ENCODE peak calls at places on chromosomes 12 and 14, in five cellular contexts. One of them, this sample, is unnamed.

GRCh38 chr12:59041241-59042121 is 121.2 kb upstream of the LRIG3 start:
- DNase-seq in fibroblast of mammary gland: peak
- DNase-seq in activated CD8-positive, alpha-beta memory T cell treated with anti-CD3 and anti-CD28 coated beads for 4 hours: no peak
- DNase-seq in tibial artery: no peak
- DNase-seq in hepatic stellate cell: peak
- DNase-seq in this sample: no peak

GRCh38 chr12:57839996-57840395 is 6.5 kb downstream of the CTDSP2 start:
- DNase-seq in fibroblast of mammary gland: no peak
- DNase-seq in activated CD8-positive, alpha-beta memory T cell treated with anti-CD3 and anti-CD28 coated beads for 4 hours: no peak
- DNase-seq in tibial artery: no peak
- DNase-seq in hepatic stellate cell: no peak
- DNase-seq in this sample: no peak

GRCh38 chr14:92970233-92970625 is 47.3 kb downstream of the CHGA start:
- DNase-seq in fibroblast of mammary gland: no peak
- DNase-seq in activated CD8-positive, alpha-beta memory T cell treated with anti-CD3 and anti-CD28 coated beads for 4 hours: no peak
- DNase-seq in tibial artery: no peak
- DNase-seq in hepatic stellate cell: no peak
- DNase-seq in this sample: no peak

GRCh38 chr14:58141893-58142292 is 10.1 kb downstream of the ARMH4 start:
- DNase-seq in fibroblast of mammary gland: no peak
- DNase-seq in activated CD8-positive, alpha-beta memory T cell treated with anti-CD3 and anti-CD28 coated beads for 4 hours: no peak
- DNase-seq in tibial artery: no peak
- DNase-seq in hepatic stellate cell: no peak
- DNase-seq in this sample: no peak

GRCh38 chr12:131082795-131083194 is 129.1 kb downstream of the ADGRD1 start:
- DNase-seq in fibroblast of mammary gland: no peak
- DNase-seq in activated CD8-positive, alpha-beta memory T cell treated with anti-CD3 and anti-CD28 coated beads for 4 hours: no peak
- DNase-seq in tibial artery: no peak
- DNase-seq in hepatic stellate cell: no peak
- DNase-seq in this sample: no peak

GRCh38 chr14:91219505-91220389 is 24.8 kb downstream of the GPR68 start:
- DNase-seq in fibroblast of mammary gland: no peak
- DNase-seq in activated CD8-positive, alpha-beta memory T cell treated with anti-CD3 and anti-CD28 coated beads for 4 hours: no peak
- DNase-seq in tibial artery: no peak
- DNase-seq in hepatic stellate cell: no peak
- DNase-seq in this sample: no peak

GRCh38 chr12:62653740-62654139 is 187.1 kb downstream of the MON2 start:
- DNase-seq in fibroblast of mammary gland: no peak
- DNase-seq in activated CD8-positive, alpha-beta memory T cell treated with anti-CD3 and anti-CD28 coated beads for 4 hours: no peak
- DNase-seq in tibial artery: no peak
- DNase-seq in hepatic stellate cell: no peak
- DNase-seq in this sample: no peak

GRCh38 chr12:69879007-69879960 is 54.3 kb downstream of the MYRFL start:
- DNase-seq in fibroblast of mammary gland: peak
- DNase-seq in activated CD8-positive, alpha-beta memory T cell treated with anti-CD3 and anti-CD28 coated beads for 4 hours: peak
- DNase-seq in tibial artery: peak
- DNase-seq in hepatic stellate cell: peak
- DNase-seq in this sample: peak

GRCh38 chr12:108570743-108571603 is 8.6 kb downstream of the ISCU start:
- DNase-seq in fibroblast of mammary gland: peak
- DNase-seq in activated CD8-positive, alpha-beta memory T cell treated with anti-CD3 and anti-CD28 coated beads for 4 hours: no peak
- DNase-seq in tibial artery: no peak
- DNase-seq in hepatic stellate cell: no peak
- DNase-seq in this sample: no peak

GRCh38 chr12:112858776-112859175 is 48.0 kb upstream of the OAS1 start:
- DNase-seq in fibroblast of mammary gland: no peak
- DNase-seq in activated CD8-positive, alpha-beta memory T cell treated with anti-CD3 and anti-CD28 coated beads for 4 hours: no peak
- DNase-seq in tibial artery: no peak
- DNase-seq in hepatic stellate cell: no peak
- DNase-seq in this sample: no peak

GRCh38 chr12:6829532-6830220 is 1.5 kb downstream of the P3H3 start:
- DNase-seq in fibroblast of mammary gland: peak
- DNase-seq in activated CD8-positive, alpha-beta memory T cell treated with anti-CD3 and anti-CD28 coated beads for 4 hours: no peak
- DNase-seq in tibial artery: no peak
- DNase-seq in hepatic stellate cell: peak
- DNase-seq in this sample: no peak

GRCh38 chr14:34113051-34113511 is 162.2 kb upstream of the EGLN3 start:
- DNase-seq in fibroblast of mammary gland: peak
- DNase-seq in activated CD8-positive, alpha-beta memory T cell treated with anti-CD3 and anti-CD28 coated beads for 4 hours: no peak
- DNase-seq in tibial artery: no peak
- DNase-seq in hepatic stellate cell: no peak
- DNase-seq in this sample: no peak

GRCh38 chr14:100522616-100523021 is 64.6 kb downstream of the BEGAIN start:
- DNase-seq in fibroblast of mammary gland: peak
- DNase-seq in activated CD8-positive, alpha-beta memory T cell treated with anti-CD3 and anti-CD28 coated beads for 4 hours: no peak
- DNase-seq in tibial artery: no peak
- DNase-seq in hepatic stellate cell: no peak
- DNase-seq in this sample: no peak

GRCh38 chr12:130838284-130838950 is 633 bp downstream of the STX2 start:
- DNase-seq in fibroblast of mammary gland: no peak
- DNase-seq in activated CD8-positive, alpha-beta memory T cell treated with anti-CD3 and anti-CD28 coated beads for 4 hours: no peak
- DNase-seq in tibial artery: no peak
- DNase-seq in hepatic stellate cell: peak
- DNase-seq in this sample: no peak

GRCh38 chr12:14260011-14260993 is 105.2 kb upstream of the ATF7IP start:
- DNase-seq in fibroblast of mammary gland: peak
- DNase-seq in activated CD8-positive, alpha-beta memory T cell treated with anti-CD3 and anti-CD28 coated beads for 4 hours: no peak
- DNase-seq in tibial artery: peak
- DNase-seq in hepatic stellate cell: peak
- DNase-seq in this sample: peak

GRCh38 chr12:53180931-53181645 is 363 bp upstream of the CSAD start:
- DNase-seq in fibroblast of mammary gland: peak
- DNase-seq in activated CD8-positive, alpha-beta memory T cell treated with anti-CD3 and anti-CD28 coated beads for 4 hours: peak
- DNase-seq in tibial artery: peak
- DNase-seq in hepatic stellate cell: peak
- DNase-seq in this sample: peak

GRCh38 chr14:53874704-53875103 is 81.9 kb downstream of the BMP4 start:
- DNase-seq in fibroblast of mammary gland: no peak
- DNase-seq in activated CD8-positive, alpha-beta memory T cell treated with anti-CD3 and anti-CD28 coated beads for 4 hours: no peak
- DNase-seq in tibial artery: no peak
- DNase-seq in hepatic stellate cell: no peak
- DNase-seq in this sample: no peak

GRCh38 chr12:1800646-1801284 is 19.6 kb upstream of the LRTM2 start:
- DNase-seq in fibroblast of mammary gland: peak
- DNase-seq in activated CD8-positive, alpha-beta memory T cell treated with anti-CD3 and anti-CD28 coated beads for 4 hours: no peak
- DNase-seq in tibial artery: no peak
- DNase-seq in hepatic stellate cell: peak
- DNase-seq in this sample: peak

GRCh38 chr14:68248481-68249255 is 429.1 kb downstream of the RAD51B start:
- DNase-seq in fibroblast of mammary gland: peak
- DNase-seq in activated CD8-positive, alpha-beta memory T cell treated with anti-CD3 and anti-CD28 coated beads for 4 hours: no peak
- DNase-seq in tibial artery: no peak
- DNase-seq in hepatic stellate cell: peak
- DNase-seq in this sample: no peak

GRCh38 chr14:21719841-21720240 is 46.2 kb upstream of the OR4E1 start:
- DNase-seq in fibroblast of mammary gland: no peak
- DNase-seq in activated CD8-positive, alpha-beta memory T cell treated with anti-CD3 and anti-CD28 coated beads for 4 hours: no peak
- DNase-seq in tibial artery: no peak
- DNase-seq in hepatic stellate cell: no peak
- DNase-seq in this sample: no peak

GRCh38 chr14:100601064-100601463 is 13.8 kb upstream of the BEGAIN start:
- DNase-seq in fibroblast of mammary gland: no peak
- DNase-seq in activated CD8-positive, alpha-beta memory T cell treated with anti-CD3 and anti-CD28 coated beads for 4 hours: no peak
- DNase-seq in tibial artery: no peak
- DNase-seq in hepatic stellate cell: no peak
- DNase-seq in this sample: no peak

GRCh38 chr14:29310757-29311156 is 544.2 kb downstream of the FOXG1 start:
- DNase-seq in fibroblast of mammary gland: peak
- DNase-seq in activated CD8-positive, alpha-beta memory T cell treated with anti-CD3 and anti-CD28 coated beads for 4 hours: no peak
- DNase-seq in tibial artery: no peak
- DNase-seq in hepatic stellate cell: peak
- DNase-seq in this sample: no peak

GRCh38 chr12:53097207-53097563 is 282 bp upstream of the IGFBP6 start:
- DNase-seq in fibroblast of mammary gland: peak
- DNase-seq in activated CD8-positive, alpha-beta memory T cell treated with anti-CD3 and anti-CD28 coated beads for 4 hours: no peak
- DNase-seq in tibial artery: peak
- DNase-seq in hepatic stellate cell: peak
- DNase-seq in this sample: no peak